ENCODE peak calls at places on chromosomes 11 and 22, in nine cellular contexts. T, P, B, M, A, R, C, Y and S are unnamed samples.

GRCh38 chr11:70505761-70506657 is 107.7 kb downstream of the CTTN start:
- DNase-seq in B (no peak), C (no peak), Y (no peak), P (no peak), R (no peak), A (no peak), T (no peak), M (no peak), S (no peak)

GRCh38 chr22:31144223-31144622 is 3.9 kb upstream of the PLA2G3 start:
- DNase-seq in B (no peak), Y (no peak), R (no peak), C (no peak), P (no peak), T (no peak), M (no peak), A (no peak), S (no peak)

GRCh38 chr11:118194835-118195627 is 18.6 kb upstream of the SCN2B start:
- DNase-seq in C (no peak), M (peak), Y (no peak), B (peak), P (no peak), T (peak), R (peak), A (peak), S (no peak)

GRCh38 chr11:59263225-59263894 is 50.6 kb upstream of the MPEG1 start:
- DNase-seq in R (no peak), Y (peak), M (no peak), A (peak), T (no peak), B (no peak), P (no peak), C (no peak), S (no peak)

GRCh38 chr22:41845380-41846267 is 12.7 kb downstream of the SREBF2 start:
- DNase-seq in C (no peak), A (no peak), R (peak), Y (no peak), P (no peak), T (no peak), B (no peak), M (no peak), S (no peak)

GRCh38 chr11:133895551-133895950 is 50.2 kb upstream of the SPATA19 start:
- DNase-seq in B (no peak), T (no peak), R (no peak), M (no peak), Y (no peak), A (no peak), C (no peak), P (no peak), S (no peak)

GRCh38 chr11:57751676-57752253 is at the start of gene BTBD18:
- DNase-seq in B (peak), A (peak), M (peak), C (no peak), Y (no peak), T (no peak), P (peak), R (peak), S (no peak)

GRCh38 chr11:123430736-123431356 is 777 bp downstream of the GRAMD1B start:
- DNase-seq in P (peak), T (peak), C (peak), Y (peak), B (no peak), M (peak), R (peak), A (peak), S (peak)

GRCh38 chr22:30488121-30488520 is 16.3 kb upstream of the SEC14L3 start:
- DNase-seq in B (no peak), A (no peak), C (no peak), Y (no peak), T (no peak), M (no peak), R (no peak), P (no peak), S (no peak)

GRCh38 chr11:75668508-75669297 is at the start of gene MAP6:
- DNase-seq in R (peak), T (peak), Y (peak), C (no peak), M (peak), P (peak), B (no peak), A (peak), S (no peak)

GRCh38 chr22:27880778-27881394 is 38.2 kb downstream of the PITPNB start:
- DNase-seq in P (peak), M (peak), C (no peak), B (peak), A (no peak), Y (peak), T (peak), R (peak), S (no peak)

GRCh38 chr11:111344032-111344431 is 35.0 kb downstream of the POU2AF1 start:
- DNase-seq in A (peak), M (no peak), Y (no peak), R (peak), C (no peak), P (no peak), T (peak), B (no peak), S (no peak)